ENCODE peak calls at places on chromosomes 12 and 14, in seven cellular contexts. F, U, W, S, A, C and Y are unnamed samples.
A peak's percentile ranks its signal among the peaks of the same experiment; 100 is the strongest.

GRCh38 chr12:23055004-23055403 is 430.0 kb downstream of the ETNK1 start:
- DNase-seq in F (no peak), U (no peak), W (peak; percentile 17), S (peak; percentile 61), A (peak; percentile 18), C (peak; percentile 6), Y (no peak)

GRCh38 chr12:130829391-130830245 is 9.4 kb downstream of the STX2 start:
- DNase-seq in F (no peak), U (no peak), W (no peak), S (no peak), A (no peak), C (no peak), Y (no peak)

GRCh38 chr12:43111608-43112007 is 440.4 kb downstream of the ADAMTS20 start:
- DNase-seq in F (no peak), U (no peak), W (no peak), S (no peak), A (no peak), C (no peak), Y (no peak)

GRCh38 chr14:53161758-53162512 is 8.8 kb upstream of the DDHD1 start:
- DNase-seq in F (no peak), U (no peak), W (no peak), S (no peak), A (no peak), C (no peak), Y (no peak)

GRCh38 chr14:55339770-55340169 is 68.5 kb downstream of the FBXO34 start:
- DNase-seq in F (no peak), U (no peak), W (no peak), S (peak; percentile 81), A (no peak), C (no peak), Y (no peak)

GRCh38 chr12:64946132-64946829 is 121.8 kb downstream of the TBC1D30 start:
- DNase-seq in F (peak; percentile 18), U (no peak), W (no peak), S (no peak), A (peak; percentile 58), C (peak; percentile 32), Y (no peak)

GRCh38 chr14:101072070-101072469 is 168.5 kb upstream of the RTL1 start:
- DNase-seq in F (no peak), U (no peak), W (no peak), S (no peak), A (no peak), C (no peak), Y (no peak)

GRCh38 chr14:29858299-29858698 is 69.3 kb downstream of the PRKD1 start:
- DNase-seq in F (no peak), U (no peak), W (no peak), S (no peak), A (no peak), C (no peak), Y (no peak)

GRCh38 chr12:23816394-23816851 is 133.0 kb downstream of the SOX5 start:
- DNase-seq in F (no peak), U (no peak), W (no peak), S (no peak), A (no peak), C (no peak), Y (no peak)

GRCh38 chr12:5710260-5710878 is 234.7 kb downstream of the ANO2 start:
- DNase-seq in F (peak; percentile 18), U (no peak), W (no peak), S (no peak), A (no peak), C (no peak), Y (no peak)

GRCh38 chr12:62629413-62629812 is 162.8 kb downstream of the MON2 start:
- DNase-seq in F (no peak), U (no peak), W (no peak), S (no peak), A (no peak), C (no peak), Y (no peak)

GRCh38 chr14:34252227-34252626 is 209.8 kb downstream of the SPTSSA start:
- DNase-seq in F (no peak), U (peak; percentile 5), W (no peak), S (peak; percentile 90), A (no peak), C (no peak), Y (no peak)

GRCh38 chr12:117552971-117553370 is 191.5 kb upstream of the NOS1 start:
- DNase-seq in F (no peak), U (no peak), W (no peak), S (no peak), A (no peak), C (no peak), Y (no peak)

GRCh38 chr12:109592905-109593272 is 19.3 kb downstream of the MVK start:
- DNase-seq in F (no peak), U (no peak), W (no peak), S (no peak), A (peak; percentile 10), C (no peak), Y (no peak)

GRCh38 chr12:42725839-42726238 is 136.3 kb upstream of the PRICKLE1 start:
- DNase-seq in F (peak; percentile 61), U (no peak), W (no peak), S (peak; percentile 82), A (no peak), C (no peak), Y (no peak)

GRCh38 chr14:69543341-69544249 is 31.1 kb downstream of the CCDC177 start:
- DNase-seq in F (peak; percentile 77), U (peak; percentile 37), W (peak; percentile 20), S (peak; percentile 98), A (no peak), C (peak; percentile 14), Y (no peak)

GRCh38 chr12:113056631-113057488 is at the start of gene DTX1:
- DNase-seq in F (peak; percentile 27), U (no peak), W (peak; percentile 51), S (no peak), A (peak; percentile 35), C (no peak), Y (peak; percentile 19)

GRCh38 chr12:90618606-90619005 is 336.4 kb downstream of the CCER1 start:
- DNase-seq in F (no peak), U (no peak), W (no peak), S (peak; percentile 80), A (no peak), C (no peak), Y (no peak)

GRCh38 chr12:49562831-49563230 is 5.1 kb downstream of the MCRS1 start:
- DNase-seq in F (no peak), U (no peak), W (no peak), S (no peak), A (no peak), C (no peak), Y (no peak)

GRCh38 chr14:80419339-80419738 is 208.0 kb upstream of the DIO2 start:
- DNase-seq in F (no peak), U (no peak), W (no peak), S (no peak), A (no peak), C (no peak), Y (no peak)

GRCh38 chr14:89254201-89254919 is 162.7 kb downstream of the FOXN3 start:
- DNase-seq in F (no peak), U (no peak), W (no peak), S (no peak), A (no peak), C (no peak), Y (no peak)

GRCh38 chr14:49954171-49954631 is 61.3 kb downstream of the ARF6 start:
- DNase-seq in F (peak; percentile 38), U (no peak), W (no peak), S (peak; percentile 91), A (no peak), C (no peak), Y (no peak)